ENCODE peak calls at places on chromosomes 1 and 21, in seven cellular contexts. P is A549; G is astrocyte of the spinal cord; B is BJ; T is MM.1S; I is CD8-positive, alpha-beta T cell; K is Calu3. W is an unnamed sample.

GRCh38 chr1:99566290-99567021 is 79.5 kb upstream of the PALMD start:
- DNase-seq in T (no peak), B (no peak), P (no peak), I (no peak), K (no peak), G (no peak), W (no peak)

GRCh38 chr1:221309711-221310110 is 430.5 kb downstream of the HLX start:
- DNase-seq in G (no peak), B (no peak), I (no peak), K (no peak), P (no peak), T (no peak), W (no peak)

GRCh38 chr1:64343105-64343960 is 126.6 kb upstream of the CACHD1 start:
- DNase-seq in K (peak; percentile 64), P (peak; percentile 70), B (peak; percentile 81), I (no peak), T (no peak), G (peak; percentile 29), W (peak; percentile 97)

GRCh38 chr1:67573481-67573880 is 111.5 kb upstream of the GADD45A start:
- DNase-seq in G (peak; percentile 18), T (no peak), P (no peak), K (no peak), B (no peak), I (no peak), W (no peak)

GRCh38 chr21:35658242-35658641 is 402.1 kb downstream of the SETD4 start:
- DNase-seq in K (no peak), P (no peak), T (no peak), G (peak; percentile 96), I (no peak), B (peak; percentile 70), W (peak; percentile 40)

GRCh38 chr21:38712076-38712475 is 93.7 kb upstream of the ETS2 start:
- DNase-seq in G (peak; percentile 41), P (peak; percentile 3), B (no peak), T (no peak), K (peak; percentile 11), I (no peak), W (peak; percentile 61)

GRCh38 chr1:220726634-220727033 is 21.5 kb upstream of the MTARC2 start:
- DNase-seq in G (no peak), K (no peak), T (no peak), I (no peak), B (no peak), P (no peak), W (no peak)

GRCh38 chr21:46298083-46298412 is 11.9 kb downstream of the YBEY start:
- DNase-seq in K (no peak), B (no peak), I (no peak), T (no peak), P (no peak), G (no peak), W (no peak)

GRCh38 chr1:247487057-247487456 is 29.2 kb upstream of the OR2B11 start:
- DNase-seq in T (peak; percentile 69), I (peak; percentile 30), B (no peak), P (peak; percentile 4), K (peak; percentile 10), G (peak; percentile 10), W (peak; percentile 76)

DNA sequence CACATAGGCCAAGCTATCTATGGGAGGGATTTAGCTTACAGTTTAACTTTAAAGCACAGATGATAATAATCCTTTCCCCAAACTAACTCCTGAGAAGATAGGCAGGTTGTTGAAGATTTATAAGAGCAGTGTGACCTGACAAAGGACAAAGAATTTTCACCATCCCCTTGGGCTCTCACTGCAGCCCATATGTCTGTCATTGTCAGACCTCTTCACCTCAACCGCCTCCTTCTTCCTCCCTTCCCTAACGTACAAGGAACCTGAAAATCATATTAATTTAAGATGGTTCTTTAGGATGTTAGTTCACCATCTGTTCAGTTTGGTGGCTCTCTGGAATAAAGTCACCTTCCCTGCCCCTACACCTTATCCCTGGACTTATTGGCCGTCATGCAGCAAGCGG is 5.0 kb downstream of the RNU1-2 start:
- DNase-seq in B (no peak), G (no peak), P (no peak), I (no peak), K (no peak), T (no peak), W (no peak)
- TF ChIP-seq CTCF in B (peak; percentile 44), G (peak; percentile 26), P (no peak), I (no peak), K (no peak), T (peak; percentile 44), W (no peak)

GRCh38 chr1:175225805-175226129 is 33.2 kb upstream of the KIAA0040 start:
- DNase-seq in I (no peak), B (no peak), P (no peak), G (no peak), T (no peak), K (no peak), W (no peak)
- TF ChIP-seq CTCF in I (no peak), B (no peak), P (no peak), G (no peak), T (no peak), K (no peak), W (no peak)

GRCh38 chr1:9292361-9293240 is at the start of gene SPSB1:
- DNase-seq in T (peak; percentile 71), I (peak; percentile 65), G (peak; percentile 84), B (no peak), K (peak; percentile 42), P (no peak), W (peak; percentile 70)
- TF ChIP-seq CTCF in T (no peak), I (no peak), G (peak; percentile 8), B (no peak), K (no peak), P (no peak), W (peak; percentile 19)

GRCh38 chr1:165143437-165144065 is 213.0 kb downstream of the LMX1A start:
- DNase-seq in G (no peak), P (no peak), I (no peak), B (no peak), K (peak; percentile 76), T (peak; percentile 54), W (peak; percentile 62)
- TF ChIP-seq CTCF in G (peak; percentile 57), P (peak; percentile 52), I (no peak), B (peak; percentile 74), K (peak; percentile 89), T (peak; percentile 98), W (peak; percentile 95)

DNA sequence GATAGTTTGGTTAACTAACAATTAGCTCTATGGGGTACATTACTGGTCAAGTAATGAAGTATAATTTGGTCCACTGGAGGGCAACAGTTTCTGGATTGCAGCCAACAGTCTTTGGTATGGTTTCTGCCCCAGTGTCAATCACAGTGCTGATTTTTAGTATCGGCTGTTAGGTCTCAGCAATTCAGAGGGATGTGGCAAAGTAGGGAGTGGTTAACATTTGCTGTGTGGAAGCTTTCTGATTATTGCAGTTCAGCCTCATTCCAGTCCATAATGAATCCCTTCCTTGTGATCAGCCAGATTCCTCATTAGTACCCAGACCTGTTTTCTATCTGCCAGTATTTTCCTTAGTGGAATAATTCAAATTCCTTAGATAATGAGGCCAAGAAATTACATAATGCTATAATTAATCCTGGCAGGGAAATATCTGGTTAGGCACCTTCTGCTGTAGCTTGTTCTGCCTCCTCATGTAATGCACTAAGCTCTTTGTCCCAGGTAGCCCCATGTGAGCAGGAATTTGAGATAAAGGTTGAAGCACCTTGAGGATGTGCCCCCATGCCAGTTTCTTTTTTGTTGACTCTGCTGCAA is 14.0 kb downstream of the F3 start:
- DNase-seq in B (no peak), I (no peak), K (peak; percentile 67), P (no peak), G (peak; percentile 9), T (no peak), W (peak; percentile 64)
- TF ChIP-seq CTCF in B (no peak), I (no peak), K (no peak), P (no peak), G (no peak), T (no peak), W (no peak)